ENCODE peak calls at places on chromosomes 13 and 19, in seven cellular contexts. J is anterior cingulate cortex; N is AG09309; G is NCI-H187; Q is central memory CD4-positive, alpha-beta T cell; S is transverse colon; W is AG08396. E is an unnamed sample.

GRCh38 chr19:44512326-44513298 is 12.3 kb upstream of the ZNF180 start:
- DNase-seq in J (no peak), N (peak), G (peak), Q (no peak), S (peak), W (peak), E (no peak)

GRCh38 chr19:50803633-50804419 is 13.6 kb downstream of the ACP4 start:
- DNase-seq in J (no peak), N (no peak), G (no peak), Q (no peak), S (no peak), W (peak), E (no peak)

GRCh38 chr13:32746474-32746873 is 160.2 kb downstream of the PDS5B start:
- DNase-seq in J (no peak), N (no peak), G (no peak), Q (no peak), S (no peak), W (no peak), E (no peak)

GRCh38 chr13:51154029-51154555 is 43.0 kb upstream of the C13orf42 start:
- DNase-seq in J (no peak), N (peak), G (no peak), Q (no peak), S (no peak), W (peak), E (no peak)

GRCh38 chr13:93450226-93450625 is 223.6 kb downstream of the GPC6 start:
- DNase-seq in J (no peak), N (peak), G (no peak), Q (no peak), S (no peak), W (peak), E (no peak)

GRCh38 chr19:4806384-4806783 is 14.8 kb downstream of the FEM1A start:
- DNase-seq in J (no peak), N (no peak), G (no peak), Q (no peak), S (no peak), W (no peak), E (no peak)

GRCh38 chr13:67650471-67650870 is 420.3 kb upstream of the PCDH9 start:
- DNase-seq in J (no peak), N (no peak), G (no peak), Q (no peak), S (no peak), W (no peak), E (no peak)

GRCh38 chr13:73492811-73493210 is 434.0 kb downstream of the KLF5 start:
- DNase-seq in J (no peak), N (no peak), G (no peak), Q (no peak), S (no peak), W (no peak), E (no peak)

GRCh38 chr19:3132971-3133792 is 2.7 kb upstream of the GNA15 start:
- DNase-seq in J (no peak), N (peak), G (no peak), Q (peak), S (peak), W (no peak), E (peak)

GRCh38 chr13:45092668-45093067 is 27.6 kb upstream of the GTF2F2 start:
- DNase-seq in J (no peak), N (no peak), G (no peak), Q (no peak), S (no peak), W (peak), E (no peak)

GRCh38 chr13:20401958-20402856 is 123.5 kb downstream of the CRYL1 start:
- DNase-seq in J (no peak), N (no peak), G (no peak), Q (no peak), S (no peak), W (no peak), E (no peak)

GRCh38 chr13:99819962-99820361 is 151.6 kb downstream of the ZIC5 start:
- DNase-seq in J (no peak), N (no peak), G (no peak), Q (no peak), S (no peak), W (no peak), E (no peak)

GRCh38 chr19:51161266-51161665 is 19.2 kb downstream of the SIGLEC7 start:
- DNase-seq in J (no peak), N (no peak), G (no peak), Q (no peak), S (no peak), W (no peak), E (no peak)

GRCh38 chr19:3783660-3784584 is 2.3 kb downstream of the MATK start:
- DNase-seq in J (no peak), N (no peak), G (no peak), Q (peak), S (no peak), W (no peak), E (no peak)

GRCh38 chr13:98504371-98504963 is 72.4 kb downstream of the STK24 start:
- DNase-seq in J (no peak), N (no peak), G (no peak), Q (no peak), S (no peak), W (no peak), E (no peak)

GRCh38 chr19:34364830-34365462 is at the start of gene GPI:
- DNase-seq in J (peak), N (no peak), G (peak), Q (peak), S (peak), W (peak), E (peak)

GRCh38 chr13:48069573-48069972 is 25.3 kb downstream of the MED4 start:
- DNase-seq in J (no peak), N (no peak), G (no peak), Q (no peak), S (no peak), W (no peak), E (no peak)

GRCh38 chr19:45922281-45922680 is 7.7 kb upstream of the NANOS2 start:
- DNase-seq in J (no peak), N (no peak), G (no peak), Q (no peak), S (no peak), W (no peak), E (no peak)

GRCh38 chr19:50430888-50431342 is 1.8 kb upstream of the MYBPC2 start:
- DNase-seq in J (no peak), N (no peak), G (no peak), Q (no peak), S (no peak), W (no peak), E (no peak)

GRCh38 chr13:65600702-65601101 is 1629.4 kb downstream of the PCDH9 start:
- DNase-seq in J (no peak), N (no peak), G (no peak), Q (no peak), S (no peak), W (no peak), E (no peak)

GRCh38 chr13:110314516-110315245 is 7.6 kb downstream of the COL4A2 start:
- DNase-seq in J (no peak), N (no peak), G (no peak), Q (no peak), S (no peak), W (no peak), E (no peak)

GRCh38 chr19:50607874-50608785 is 31.6 kb downstream of the SYT3 start:
- DNase-seq in J (peak), N (no peak), G (no peak), Q (peak), S (peak), W (peak), E (no peak)

GRCh38 chr19:48329167-48329891 is 4.0 kb downstream of the EMP3 start:
- DNase-seq in J (no peak), N (no peak), G (no peak), Q (peak), S (peak), W (peak), E (no peak)

GRCh38 chr13:98022210-98022609 is 68.7 kb downstream of the IPO5 start:
- DNase-seq in J (peak), N (peak), G (no peak), Q (no peak), S (no peak), W (peak), E (no peak)

GRCh38 chr13:27979001-27979643 is 9.4 kb downstream of the URAD start:
- DNase-seq in J (no peak), N (no peak), G (no peak), Q (no peak), S (peak), W (no peak), E (no peak)

E was measured in NCI-H2107.